ENCODE peak calls at places on chromosomes 12 and 14, in four cellular contexts. B is HepG2, O is K562, V is HCT116. R is an unnamed sample.

GRCh38 chr14:26887842-26888241 is 290.0 kb upstream of the NOVA1 start:
- DNase-seq in B (no peak), O (no peak), V (no peak), R (no peak)

GRCh38 chr12:873954-874353 is 75.5 kb downstream of the RAD52 start:
- DNase-seq in B (peak; percentile 53), O (no peak), V (no peak), R (no peak)

GRCh38 chr14:89702151-89702936 is 252.2 kb downstream of the EFCAB11 start:
- DNase-seq in B (no peak), O (no peak), V (no peak), R (no peak)

GRCh38 chr12:9673404-9674225 is 4.1 kb downstream of the CLEC2D start:
- DNase-seq in B (peak; percentile 14), O (peak; percentile 64), V (peak; percentile 51), R (no peak)

GRCh38 chr12:5710260-5710878 is 234.7 kb downstream of the ANO2 start:
- DNase-seq in B (no peak), O (no peak), V (no peak), R (no peak)

GRCh38 chr12:31355747-31356107 is 29.8 kb upstream of the SINHCAF start:
- DNase-seq in B (no peak), O (no peak), V (no peak), R (no peak)

GRCh38 chr12:41496009-41496408 is 307.9 kb downstream of the PDZRN4 start:
- DNase-seq in B (no peak), O (no peak), V (no peak), R (no peak)

GRCh38 chr12:11710431-11710830 is 61.0 kb downstream of the ETV6 start:
- DNase-seq in B (no peak), O (no peak), V (no peak), R (no peak)

GRCh38 chr12:19744760-19745218 is 305.5 kb downstream of the AEBP2 start:
- DNase-seq in B (no peak), O (no peak), V (no peak), R (no peak)

GRCh38 chr12:66563220-66563619 is 115.7 kb downstream of the GRIP1 start:
- DNase-seq in B (no peak), O (no peak), V (no peak), R (no peak)

GRCh38 chr12:5244513-5244972 is 187.4 kb upstream of the NTF3 start:
- DNase-seq in B (no peak), O (peak; percentile 47), V (no peak), R (no peak)

GRCh38 chr14:71089974-71090373 is 182.7 kb downstream of the PCNX1 start:
- DNase-seq in B (no peak), O (no peak), V (no peak), R (no peak)

GRCh38 chr14:49640540-49641417 is 5.7 kb upstream of the DNAAF2 start:
- DNase-seq in B (no peak), O (no peak), V (no peak), R (no peak)

GRCh38 chr14:47917344-47917954 is 242.0 kb upstream of the MDGA2 start:
- DNase-seq in B (peak; percentile 9), O (no peak), V (peak; percentile 28), R (no peak)

GRCh38 chr14:90487031-90487430 is 90.2 kb downstream of the CALM1 start:
- DNase-seq in B (no peak), O (no peak), V (no peak), R (no peak)

GRCh38 chr12:75750950-75751349 is 239.5 kb upstream of the KRR1 start:
- DNase-seq in B (peak; percentile 54), O (no peak), V (no peak), R (no peak)

GRCh38 chr12:51822956-51823355 is 25.6 kb downstream of the FIGNL2 start:
- DNase-seq in B (no peak), O (no peak), V (no peak), R (no peak)

GRCh38 chr14:103334644-103335603 is 887 bp downstream of the EIF5 start:
- DNase-seq in B (peak; percentile 64), O (peak; percentile 68), V (no peak), R (no peak)

GRCh38 chr12:990308-990648 is 745 bp upstream of the ERC1 start:
- DNase-seq in B (peak; percentile 33), O (peak; percentile 29), V (no peak), R (no peak)

GRCh38 chr12:111823891-111824290 is 18.1 kb upstream of the MAPKAPK5 start:
- DNase-seq in B (peak; percentile 16), O (no peak), V (no peak), R (no peak)

GRCh38 chr12:46886541-46887041 is 60.8 kb upstream of the SLC38A4 start:
- DNase-seq in B (peak; percentile 2), O (no peak), V (no peak), R (no peak)

GRCh38 chr12:11877869-11878780 is 192.6 kb upstream of the BCL2L14 start:
- DNase-seq in B (no peak), O (no peak), V (no peak), R (no peak)

GRCh38 chr12:31728289-31728916 is 418 bp downstream of the AMN1 start:
- DNase-seq in B (no peak), O (peak; percentile 69), V (no peak), R (no peak)

GRCh38 chr12:565589-566105 is 97.6 kb downstream of the NINJ2 start:
- DNase-seq in B (no peak), O (no peak), V (no peak), R (no peak)

GRCh38 chr12:13195848-13196301 is 651 bp upstream of the EMP1 start:
- DNase-seq in B (no peak), O (no peak), V (no peak), R (no peak)

GRCh38 chr12:107119091-107119490 is 25.7 kb upstream of the CRY1 start:
- DNase-seq in B (no peak), O (no peak), V (no peak), R (no peak)

GRCh38 chr14:52380294-52380693 is 66.2 kb downstream of the PTGER2 start:
- DNase-seq in B (no peak), O (no peak), V (no peak), R (no peak)

GRCh38 chr14:102353126-102353619 is 9.5 kb downstream of the CINP start:
- DNase-seq in B (no peak), O (no peak), V (no peak), R (no peak)

GRCh38 chr12:26106347-26106746 is 18.5 kb downstream of the BHLHE41 start:
- DNase-seq in B (no peak), O (no peak), V (no peak), R (no peak)

GRCh38 chr14:104886690-104887622 is 21.9 kb downstream of the CEP170B start:
- DNase-seq in B (no peak), O (no peak), V (no peak), R (no peak)
- TF ChIP-seq CTCF in B (no peak), O (no peak), V (no peak), R (no peak)

GRCh38 chr12:58655375-58655774 is 264.9 kb downstream of the LRIG3 start:
- DNase-seq in B (no peak), O (no peak), V (no peak), R (no peak)

GRCh38 chr12:58654021-58654420 is 266.3 kb downstream of the LRIG3 start:
- DNase-seq in B (no peak), O (no peak), V (no peak), R (no peak)

GRCh38 chr12:58656254-58657009 is 263.9 kb downstream of the LRIG3 start:
- DNase-seq in B (no peak), O (no peak), V (no peak), R (no peak)

GRCh38 chr12:58651850-58652249 is 268.5 kb downstream of the LRIG3 start:
- DNase-seq in B (no peak), O (no peak), V (no peak), R (no peak)

GRCh38 chr12:58657175-58657574 is 263.1 kb downstream of the LRIG3 start:
- DNase-seq in B (no peak), O (no peak), V (no peak), R (no peak)
- H3K27ac ChIP-seq in B (no peak overlapping the region), O (no peak overlapping the region), V (no peak overlapping the region), R (no peak overlapping the region)

GRCh38 chr14:50941151-50941550 is 3.1 kb downstream of the PYGL start:
- DNase-seq in B (no peak), O (no peak), V (no peak), R (no peak)

GRCh38 chr14:50943261-50943942 is 881 bp downstream of the PYGL start:
- DNase-seq in B (peak; percentile 55), O (peak; percentile 21), V (peak; percentile 31), R (no peak)

GRCh38 chr14:50944647-50945413 is 547 bp upstream of the PYGL start:
- DNase-seq in B (peak; percentile 94), O (peak; percentile 7), V (peak; percentile 48), R (no peak)

GRCh38 chr14:50946234-50946935 is 2.1 kb upstream of the PYGL start:
- DNase-seq in B (peak; percentile 30), O (no peak), V (no peak), R (no peak)

DNA sequence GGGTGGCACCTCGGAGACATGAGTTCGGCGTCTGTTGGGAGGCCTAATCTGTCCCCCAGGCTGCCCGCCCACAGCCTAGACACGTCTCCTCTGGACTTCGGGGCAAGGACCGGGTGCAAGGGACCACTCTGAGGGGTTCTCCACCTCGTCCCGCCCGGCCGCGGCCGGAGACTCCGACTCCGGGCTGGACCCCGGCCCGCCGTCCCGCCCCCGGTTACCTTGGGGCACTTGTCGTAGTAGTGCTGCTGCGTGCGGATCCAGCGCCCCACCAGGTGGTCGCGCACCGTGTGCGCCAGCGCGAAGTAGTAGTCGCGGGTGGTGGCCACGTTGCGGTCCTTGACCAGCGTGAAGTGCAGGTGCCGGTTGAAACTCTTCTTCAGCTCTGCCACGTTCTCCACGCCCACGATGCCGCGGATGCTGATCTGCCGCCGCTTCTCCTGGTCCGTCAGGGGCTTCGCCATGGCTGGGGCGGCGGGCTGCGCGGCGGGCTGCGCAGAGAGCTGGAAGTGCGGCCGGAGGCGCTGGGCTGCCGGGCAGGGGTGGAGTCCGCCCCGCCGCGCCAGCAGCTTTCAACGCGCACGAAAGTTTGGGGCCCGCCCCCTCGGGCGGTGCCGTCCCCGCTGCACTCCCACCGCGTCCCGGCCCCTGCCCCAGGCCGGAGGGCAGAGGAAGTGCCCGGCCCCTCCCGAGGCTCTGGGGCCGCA is at the start of gene PYGL:
- DNase-seq in B (peak; percentile 55), O (peak; percentile 72), V (peak; percentile 43), R (no peak)
- TF ChIP-seq TCF7L2 in B (no peak), O (no peak), V (no peak), R (no peak)

GRCh38 chr12:92730758-92731157 is 28.0 kb downstream of the PLEKHG7 start:
- DNase-seq in B (no peak), O (no peak), V (no peak), R (no peak)

GRCh38 chr12:92736605-92737004 is 33.8 kb downstream of the PLEKHG7 start:
- DNase-seq in B (no peak), O (no peak), V (no peak), R (no peak)

GRCh38 chr12:92739099-92739498 is 36.3 kb downstream of the PLEKHG7 start:
- DNase-seq in B (no peak), O (peak; percentile 30), V (no peak), R (no peak)

GRCh38 chr12:92737855-92738850 is 35.4 kb downstream of the PLEKHG7 start:
- DNase-seq in B (no peak), O (no peak), V (no peak), R (no peak)

DNA sequence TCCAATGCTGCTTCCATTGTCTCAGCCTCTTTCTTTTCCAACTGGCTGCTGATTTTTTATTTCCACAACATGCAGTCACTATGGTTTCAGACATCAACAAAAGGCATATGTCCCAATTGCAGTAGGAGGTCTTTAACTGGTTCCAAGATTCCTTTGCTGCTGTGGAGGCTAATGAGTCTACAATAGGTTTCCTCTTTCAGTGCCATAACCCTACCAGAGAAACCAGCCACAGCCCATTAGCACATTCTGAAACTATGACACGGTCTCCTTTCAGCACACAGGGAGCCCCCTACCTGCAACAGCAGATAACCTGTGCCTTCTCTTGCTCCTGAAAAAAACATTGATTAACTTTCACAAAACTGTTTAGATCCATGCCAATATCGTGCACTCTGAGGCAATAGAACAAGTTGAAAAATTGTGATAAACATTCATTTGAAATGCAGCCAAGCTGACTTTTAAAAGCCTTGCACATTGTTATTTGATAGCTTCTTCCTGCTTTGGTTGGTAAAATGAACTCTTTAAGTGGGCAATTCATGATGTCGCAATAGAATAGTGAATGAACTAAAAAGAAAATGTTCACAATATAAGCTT is 32.4 kb downstream of the PLEKHG7 start:
- DNase-seq in B (no peak), O (no peak), V (no peak), R (no peak)
- TF ChIP-seq CTCF in B (no peak), O (no peak), V (no peak), R (no peak)